ENCODE peak calls at places on chromosomes 5 and 9, in nine cellular contexts. R is mesendoderm, K is HCT116, W is fibroblast of lung, E is IMR-90, Q is keratinocyte, Y is MM.1S, V is adipocyte, I is H9. M is an unnamed sample.

GRCh38 chr5:149134778-149135169 is 6.5 kb upstream of the ABLIM3 start:
- DNase-seq in Q (no peak), E (no peak), K (no peak), R (no peak), W (no peak), Y (no peak), V (no peak), I (no peak), M (no peak)

GRCh38 chr5:174735498-174736350 is 11.3 kb downstream of the MSX2 start:
- DNase-seq in Y (peak), I (peak), K (peak), W (peak), R (peak), E (no peak), V (no peak), Q (no peak), M (peak)

GRCh38 chr5:109454726-109455505 is 45.1 kb upstream of the PJA2 start:
- DNase-seq in R (peak), K (no peak), I (no peak), W (peak), Y (no peak), E (peak), Q (peak), V (peak), M (no peak)

GRCh38 chr5:139844472-139845145 is 49.0 kb downstream of the PSD2 start:
- DNase-seq in W (peak), R (peak), Y (peak), V (peak), Q (no peak), K (peak), E (peak), I (peak), M (peak)

GRCh38 chr9:107226431-107226830 is 56.6 kb upstream of the RAD23B start:
- DNase-seq in I (no peak), V (peak), K (peak), E (no peak), W (no peak), Q (no peak), Y (no peak), R (peak), M (no peak)

GRCh38 chr5:151480859-151481258 is 33.5 kb downstream of the SLC36A1 start:
- DNase-seq in W (peak), R (peak), Y (no peak), Q (no peak), V (peak), E (peak), K (no peak), I (no peak), M (no peak)

GRCh38 chr9:131960311-131960710 is 119.4 kb downstream of the MED27 start:
- DNase-seq in I (no peak), Y (no peak), Q (no peak), W (peak), V (no peak), K (no peak), E (peak), R (no peak), M (no peak)

GRCh38 chr5:145937432-145938250 is 1.3 kb downstream of the SH3RF2 start:
- DNase-seq in W (peak), I (peak), V (no peak), Y (no peak), R (peak), Q (no peak), E (peak), K (peak), M (peak)

GRCh38 chr5:113232667-113233066 is 202.1 kb downstream of the TSSK1B start:
- DNase-seq in K (no peak), V (peak), I (no peak), Q (no peak), E (no peak), R (no peak), W (peak), Y (no peak), M (no peak)

GRCh38 chr5:71865202-71865601 is 146.1 kb downstream of the CARTPT start:
- DNase-seq in E (peak), W (peak), Q (peak), Y (no peak), R (no peak), I (no peak), V (peak), K (no peak), M (no peak)

GRCh38 chr5:76813982-76814562 is 4.8 kb upstream of the F2RL1 start:
- DNase-seq in E (peak), Y (no peak), I (no peak), K (peak), R (peak), W (peak), V (peak), Q (peak), M (peak)

GRCh38 chr9:69874301-69875060 is 53.9 kb downstream of the CFAP95 start:
- DNase-seq in Y (no peak), I (no peak), E (no peak), Q (no peak), V (no peak), W (peak), K (no peak), R (peak), M (no peak)

GRCh38 chr5:123756325-123756664 is 244.3 kb downstream of the CSNK1G3 start:
- DNase-seq in R (no peak), K (no peak), E (no peak), W (peak), I (no peak), Q (no peak), V (peak), Y (no peak), M (no peak)

GRCh38 chr5:64876203-64876602 is 107.5 kb downstream of the CWC27 start:
- DNase-seq in K (no peak), V (peak), E (no peak), Q (no peak), W (no peak), I (no peak), Y (no peak), R (no peak), M (no peak)

GRCh38 chr9:78541868-78542267 is 244.9 kb downstream of the PSAT1 start:
- DNase-seq in W (no peak), I (no peak), K (no peak), R (no peak), Y (no peak), E (peak), Q (no peak), V (no peak), M (no peak)

GRCh38 chr5:132099905-132100304 is 26.3 kb downstream of the CSF2 start:
- DNase-seq in V (no peak), Q (no peak), K (no peak), R (no peak), Y (no peak), I (no peak), E (no peak), W (no peak), M (no peak)

GRCh38 chr9:130172161-130172857 is at the start of gene NCS1:
- DNase-seq in I (peak), W (peak), E (peak), K (peak), R (peak), Y (no peak), Q (no peak), V (peak), M (no peak)

GRCh38 chr5:180555168-180555921 is 36.0 kb downstream of the SCGB3A1 start:
- DNase-seq in Y (no peak), E (peak), Q (no peak), R (no peak), W (peak), V (peak), I (no peak), K (no peak), M (no peak)

GRCh38 chr9:96129698-96130097 is 172.3 kb downstream of the HSD17B3 start:
- DNase-seq in E (no peak), K (no peak), W (no peak), Y (no peak), R (peak), V (no peak), I (peak), Q (no peak), M (no peak)

GRCh38 chr5:142924135-142924883 is 154.1 kb downstream of the ARHGAP26 start:
- DNase-seq in W (peak), K (no peak), I (no peak), R (no peak), Q (no peak), V (peak), E (peak), Y (no peak), M (no peak)

GRCh38 chr5:95907740-95908706 is 53.6 kb downstream of the ELL2 start:
- DNase-seq in I (no peak), V (no peak), Y (no peak), R (no peak), W (no peak), E (no peak), K (no peak), Q (no peak), M (no peak)

GRCh38 chr9:133759146-133759900 is 21.2 kb upstream of the SARDH start:
- DNase-seq in Y (no peak), R (no peak), E (no peak), I (peak), K (peak), W (no peak), Q (no peak), V (no peak), M (no peak)

GRCh38 chr9:5089737-5090136 is 95.7 kb downstream of the INSL6 start:
- DNase-seq in V (no peak), K (no peak), R (no peak), Y (no peak), E (no peak), I (no peak), Q (no peak), W (peak), M (no peak)

GRCh38 chr9:109789582-109790360 is 9.8 kb downstream of the PALM2AKAP2 start:
- DNase-seq in Q (no peak), W (no peak), R (no peak), Y (no peak), K (no peak), E (no peak), I (no peak), V (no peak), M (no peak)

DNA sequence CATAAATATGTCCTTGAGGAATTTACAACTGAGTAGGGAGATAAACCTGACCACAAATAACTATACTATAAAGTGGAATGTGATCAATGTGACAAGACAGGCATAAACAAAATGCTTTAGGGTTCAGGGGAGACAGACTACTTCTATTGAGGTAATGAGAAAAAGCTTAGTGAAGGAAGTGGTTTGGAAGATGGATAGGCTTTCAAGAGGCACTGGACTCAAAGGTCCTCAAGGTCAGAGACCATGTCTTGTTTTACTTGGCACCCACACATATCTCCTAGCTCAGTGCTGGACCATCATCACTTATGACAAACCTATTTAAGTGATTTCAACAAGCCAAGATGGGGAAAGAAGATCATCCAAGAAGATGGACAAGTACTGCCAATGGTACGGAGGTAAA is 257.8 kb downstream of the BNC2 start:
- DNase-seq in Y (no peak), W (peak), Q (no peak), R (no peak), I (no peak), V (peak), K (no peak), E (peak), M (no peak)
- H3K9ac ChIP-seq in Y (no peak), W (no peak), Q (no peak), R (no peak), I (no peak), V (no peak), K (no peak), E (no peak), M (no peak)

GRCh38 chr5:178234753-178235599 is 2.4 kb upstream of the PHYKPL start:
- DNase-seq in Y (peak), V (peak), K (peak), I (peak), W (peak), E (peak), R (peak), Q (no peak), M (peak)
- H3K9ac ChIP-seq in Y (no peak), V (peak), K (peak), I (no peak), W (no peak), E (no peak), R (no peak), Q (no peak), M (no peak)

GRCh38 chr9:108722396-108722795 is 133.4 kb downstream of the ACTL7B start:
- DNase-seq in E (no peak), R (no peak), Y (no peak), Q (no peak), I (no peak), V (no peak), K (no peak), W (no peak), M (no peak)
- H3K9ac ChIP-seq in E (no peak), R (no peak), Y (no peak), Q (no peak), I (no peak), V (no peak), K (no peak), W (no peak), M (no peak)

DNA sequence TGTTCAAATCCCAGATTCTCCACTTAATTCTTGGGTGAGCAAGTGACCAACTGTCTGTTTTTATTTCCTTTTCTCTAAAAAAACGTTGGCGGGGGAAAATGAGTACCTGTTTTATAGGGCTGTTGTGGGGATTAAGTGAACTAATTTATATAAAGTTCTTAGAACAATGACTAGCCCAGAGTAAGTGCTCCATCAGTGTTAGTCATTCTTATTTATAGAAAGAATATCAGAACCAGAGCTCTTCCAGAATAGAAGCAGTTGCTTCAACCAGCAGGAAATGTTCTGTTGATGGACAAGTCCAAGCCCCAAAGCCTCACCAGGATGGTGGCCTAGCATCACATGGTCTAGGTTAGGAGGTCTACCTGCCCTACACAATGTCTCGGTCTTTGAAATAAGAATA is 379.2 kb downstream of the ACTL7B start:
- DNase-seq in Q (no peak), K (no peak), W (peak), Y (no peak), E (peak), I (no peak), R (no peak), V (no peak), M (no peak)
- H3K9ac ChIP-seq in Q (no peak), K (no peak), W (no peak), Y (no peak), E (no peak), I (no peak), R (no peak), V (no peak), M (no peak)